ENCODE peak calls at places on chromosomes 6 and 20, in eight cellular contexts. P, K, V, I, W, B, X and M are unnamed samples.
A peak's percentile ranks its signal among the peaks of the same experiment; 100 is the strongest.

GRCh38 chr6:111870054-111870750 is 3.0 kb downstream of the FYN start:
- DNase-seq in W (no peak), X (no peak), P (no peak), I (no peak), V (no peak), K (no peak), B (no peak), M (no peak)

GRCh38 chr6:13712485-13712990 is 903 bp upstream of the RANBP9 start:
- DNase-seq in B (peak; percentile 52), P (no peak), K (no peak), V (no peak), W (no peak), I (no peak), X (no peak), M (no peak)

GRCh38 chr6:163564536-163564935 is 150.0 kb downstream of the QKI start:
- DNase-seq in K (no peak), W (no peak), X (no peak), B (no peak), I (no peak), V (no peak), P (no peak), M (no peak)

GRCh38 chr20:11646359-11646758 is 271.3 kb upstream of the BTBD3 start:
- DNase-seq in W (no peak), I (no peak), X (peak; percentile 34), P (no peak), V (no peak), K (no peak), B (no peak), M (no peak)

GRCh38 chr6:28941681-28942448 is 18.1 kb upstream of the TRIM27 start:
- DNase-seq in I (no peak), V (peak; percentile 27), X (no peak), W (no peak), P (no peak), K (no peak), B (no peak), M (no peak)

GRCh38 chr6:150894935-150895686 is 29.6 kb downstream of the MTHFD1L start:
- DNase-seq in K (no peak), I (no peak), P (no peak), X (no peak), V (no peak), B (peak; percentile 63), W (peak; percentile 47), M (no peak)

GRCh38 chr6:170092826-170093225 is 198.1 kb downstream of the DLL1 start:
- DNase-seq in W (no peak), B (no peak), X (no peak), I (peak; percentile 43), K (no peak), P (no peak), V (no peak), M (no peak)

GRCh38 chr6:75266716-75267291 is 17.8 kb downstream of the TMEM30A start:
- DNase-seq in V (no peak), I (no peak), W (no peak), B (peak; percentile 80), P (no peak), K (no peak), X (no peak), M (no peak)

GRCh38 chr6:43953256-43953655 is 174.0 kb downstream of the MRPL14 start:
- DNase-seq in I (no peak), W (no peak), V (no peak), P (no peak), K (no peak), X (no peak), B (no peak), M (no peak)

GRCh38 chr20:63738687-63739128 is 868 bp upstream of the SLC2A4RG start:
- DNase-seq in I (peak; percentile 82), P (peak; percentile 51), X (peak; percentile 79), W (no peak), K (peak; percentile 88), B (peak; percentile 28), V (no peak), M (peak; percentile 80)

GRCh38 chr20:62453186-62453808 is 22.5 kb downstream of the GATA5 start:
- DNase-seq in I (no peak), P (peak; percentile 10), W (no peak), K (no peak), V (no peak), X (no peak), B (no peak), M (no peak)

GRCh38 chr20:62457098-62457497 is 18.7 kb downstream of the GATA5 start:
- DNase-seq in W (no peak), X (no peak), I (no peak), V (no peak), B (no peak), P (no peak), K (no peak), M (no peak)

GRCh38 chr20:62452475-62453095 is 23.2 kb downstream of the GATA5 start:
- DNase-seq in W (no peak), B (no peak), X (no peak), I (peak; percentile 79), P (peak; percentile 15), K (no peak), V (no peak), M (peak; percentile 36)

GRCh38 chr20:62455929-62456328 is 19.9 kb downstream of the GATA5 start:
- DNase-seq in W (no peak), I (no peak), P (no peak), K (no peak), X (no peak), B (no peak), V (no peak), M (no peak)

DNA sequence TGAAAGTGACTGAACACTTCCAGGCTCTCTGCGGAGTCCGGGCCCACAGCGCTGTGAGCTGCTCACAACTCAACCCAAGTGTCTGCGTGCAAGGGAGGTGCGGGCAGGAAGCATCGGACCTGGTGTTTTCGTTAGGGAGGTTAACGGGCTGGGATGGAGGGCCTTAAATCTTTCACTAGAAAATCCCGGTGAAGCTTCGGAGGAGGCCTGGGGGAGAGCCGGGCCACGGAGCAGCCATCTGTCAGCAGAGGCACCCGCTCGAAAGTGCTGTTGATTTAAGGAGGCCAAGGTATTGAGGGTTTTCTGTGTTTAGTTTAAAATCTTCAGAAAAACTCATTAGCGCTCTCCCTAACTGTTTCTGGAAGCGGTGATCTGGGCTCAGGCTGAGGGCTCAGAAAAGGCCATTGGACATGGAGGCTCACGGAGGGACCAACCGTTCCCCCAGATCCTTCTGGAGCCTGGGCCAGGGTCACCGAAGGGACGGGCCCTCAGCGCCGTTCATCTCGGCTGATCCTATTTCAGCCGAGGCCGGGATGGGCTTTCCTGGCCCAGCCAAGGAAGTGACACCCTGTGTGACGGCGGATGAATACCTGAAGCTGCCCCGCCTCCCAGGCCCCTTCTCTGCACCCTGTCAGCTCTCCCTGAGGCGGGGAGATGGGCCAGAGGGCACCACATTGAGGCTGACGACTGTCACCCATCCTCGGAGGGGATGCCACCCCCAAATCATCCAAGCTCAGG is 20.7 kb downstream of the GATA5 start:
- DNase-seq in I (no peak), V (no peak), P (peak; percentile 3), K (no peak), B (no peak), W (no peak), X (no peak), M (no peak)
- H3K27ac ChIP-seq in I (no peak overlapping the region), V (no peak overlapping the region), P (no peak overlapping the region), K (no peak overlapping the region), B (no peak overlapping the region), W (no peak overlapping the region), X (no peak overlapping the region), M (no peak overlapping the region)

GRCh38 chr20:53337419-53338101 is 256.1 kb downstream of the ZNF217 start:
- DNase-seq in W (no peak), P (no peak), V (no peak), B (no peak), X (no peak), K (no peak), I (no peak), M (no peak)

GRCh38 chr20:53335509-53335908 is 258.1 kb downstream of the ZNF217 start:
- DNase-seq in B (no peak), V (no peak), I (no peak), X (no peak), P (no peak), K (no peak), W (no peak), M (no peak)

GRCh38 chr20:53334861-53335260 is 258.8 kb downstream of the ZNF217 start:
- DNase-seq in I (no peak), K (no peak), V (no peak), X (no peak), B (no peak), W (no peak), P (no peak), M (no peak)

GRCh38 chr20:53338716-53339115 is 254.9 kb downstream of the ZNF217 start:
- DNase-seq in V (no peak), X (no peak), K (no peak), I (no peak), B (no peak), W (no peak), P (no peak), M (no peak)

DNA sequence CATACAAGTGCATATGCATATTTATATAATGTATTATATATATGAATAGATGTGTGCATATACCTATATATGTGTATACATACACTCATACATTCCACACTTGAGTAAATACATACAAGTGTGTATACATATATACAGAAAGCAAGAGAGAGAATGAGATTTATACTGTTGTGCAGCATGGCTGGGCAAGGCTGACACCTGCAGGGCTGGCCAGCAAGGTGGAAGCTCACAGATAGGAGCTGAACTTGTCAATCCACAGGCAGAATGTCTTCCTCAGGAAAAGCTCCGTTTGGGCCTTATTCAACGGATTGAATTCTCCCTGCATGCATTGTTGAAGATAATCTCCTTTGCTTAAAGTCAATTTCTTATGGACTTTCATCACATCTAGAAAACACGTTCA is 256.7 kb downstream of the ZNF217 start:
- DNase-seq in I (no peak), P (no peak), V (no peak), X (no peak), W (no peak), K (no peak), B (no peak), M (no peak)
- TF ChIP-seq CTCF in I (no peak), P (no peak), V (peak; percentile 19), X (peak; percentile 36), W (no peak), K (no peak), B (no peak), M (no peak)

GRCh38 chr6:41625442-41625841 is 12.8 kb upstream of the MDFI start:
- DNase-seq in V (no peak), I (no peak), P (no peak), X (no peak), W (peak; percentile 45), K (peak; percentile 43), B (no peak), M (peak; percentile 36)
- H3K27ac ChIP-seq in V (no peak overlapping the region), I (no peak overlapping the region), P (no peak overlapping the region), X (no peak overlapping the region), W (no peak overlapping the region), K (no peak overlapping the region), B (no peak overlapping the region), M (no peak overlapping the region)

DNA sequence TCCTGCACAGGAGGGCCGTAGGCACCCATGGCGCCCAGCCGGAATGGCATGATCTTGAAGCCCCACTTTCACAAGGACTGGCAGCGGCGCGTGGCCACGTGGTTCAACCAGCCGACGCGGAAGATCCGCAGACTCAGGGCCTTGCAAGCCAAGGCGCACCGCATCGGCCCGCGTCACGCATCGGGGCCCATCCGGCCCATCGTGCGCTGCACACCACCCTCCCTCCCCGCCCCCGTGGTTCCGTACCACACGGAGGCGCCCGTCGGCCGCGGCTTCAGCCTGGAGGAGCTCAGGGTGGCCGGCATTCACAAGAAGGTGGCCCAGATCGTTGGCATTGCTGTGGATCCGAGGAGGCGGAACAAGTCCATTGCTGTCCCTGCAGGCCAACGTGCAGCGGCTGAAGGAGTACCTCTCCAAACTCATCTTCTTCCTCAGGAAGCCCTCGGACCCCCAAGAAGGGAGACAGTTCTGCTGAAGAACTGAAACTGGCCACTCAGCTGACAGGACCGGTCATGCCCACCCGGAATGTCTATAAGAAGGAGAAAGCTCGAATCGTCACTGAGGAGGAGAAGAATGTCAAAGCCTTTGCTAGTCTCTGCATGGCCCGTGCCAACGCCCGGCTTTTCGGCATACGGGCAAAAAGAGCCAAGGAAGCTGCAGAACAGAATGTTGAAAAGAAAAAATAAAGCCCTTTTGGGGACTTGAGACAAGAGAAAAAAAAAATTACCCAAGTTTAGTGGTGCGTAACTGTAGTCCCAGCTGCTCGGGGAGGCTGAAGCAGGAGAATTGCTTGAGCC is 9.9 kb upstream of the NCOA5 start:
- DNase-seq in K (no peak), W (no peak), X (peak; percentile 76), B (no peak), I (no peak), V (no peak), P (no peak), M (peak; percentile 42)
- TF ChIP-seq CTCF in K (no peak), W (no peak), X (peak; percentile 49), B (no peak), I (no peak), V (peak; percentile 47), P (no peak), M (no peak)